ENCODE peak calls at places on chromosome 14, in nine cellular contexts. G is right lobe of liver; I is activated CD4-positive, alpha-beta T cell treated with anti-CD3 and anti-CD28 coated beads, Interleukin-2, amount 50 U/mL, for 48 hours; A is mesendoderm; E is HFF-Myc; X is GM04504; W is dorsolateral prefrontal cortex; M is globus pallidus; R is HEK293T. H is an unnamed sample.

GRCh38 chr14:105261781-105262180 is 13.4 kb downstream of the BTBD6 start:
- DNase-seq in G (no peak), I (no peak), A (no peak), E (no peak), X (no peak), W (no peak), M (no peak), R (no peak), H (no peak)

GRCh38 chr14:63544641-63545234 is 1.6 kb upstream of the PPP2R5E start:
- DNase-seq in G (no peak), I (no peak), A (no peak), E (no peak), X (no peak), W (no peak), M (peak; percentile 27), R (no peak), H (no peak)

GRCh38 chr14:105529506-105530445 is 3.4 kb downstream of the TMEM121 start:
- DNase-seq in G (no peak), I (peak; percentile 58), A (no peak), E (no peak), X (no peak), W (no peak), M (no peak), R (no peak), H (no peak)

GRCh38 chr14:100815478-100816285 is 10.2 kb upstream of the MEG3 start:
- DNase-seq in G (no peak), I (no peak), A (no peak), E (no peak), X (no peak), W (no peak), M (no peak), R (no peak), H (no peak)

GRCh38 chr14:26872510-26872909 is 274.7 kb upstream of the NOVA1 start:
- DNase-seq in G (no peak), I (no peak), A (no peak), E (no peak), X (no peak), W (no peak), M (peak; percentile 20), R (no peak), H (peak; percentile 63)

GRCh38 chr14:65229431-65230286 is 127.3 kb upstream of the MAX start:
- DNase-seq in G (peak; percentile 58), I (peak; percentile 56), A (peak; percentile 57), E (no peak), X (no peak), W (peak; percentile 41), M (peak; percentile 77), R (no peak), H (peak; percentile 52)

GRCh38 chr14:85444685-85445084 is 85.3 kb upstream of the FLRT2 start:
- DNase-seq in G (no peak), I (no peak), A (no peak), E (peak; percentile 33), X (no peak), W (no peak), M (peak; percentile 1), R (no peak), H (no peak)

GRCh38 chr14:92914087-92914656 is 8.8 kb upstream of the CHGA start:
- DNase-seq in G (no peak), I (peak; percentile 56), A (peak; percentile 68), E (no peak), X (peak; percentile 3), W (no peak), M (no peak), R (no peak), H (peak; percentile 75)

GRCh38 chr14:70448633-70449032 is 3.3 kb upstream of the ADAM21 start:
- DNase-seq in G (no peak), I (no peak), A (no peak), E (peak; percentile 39), X (peak; percentile 17), W (no peak), M (no peak), R (no peak), H (no peak)

GRCh38 chr14:98173291-98173690 is 1098.7 kb downstream of the BCL11B start:
- DNase-seq in G (no peak), I (peak; percentile 62), A (peak; percentile 17), E (no peak), X (no peak), W (no peak), M (no peak), R (no peak), H (no peak)

GRCh38 chr14:38098074-38098846 is 109.4 kb upstream of the SSTR1 start:
- DNase-seq in G (no peak), I (no peak), A (no peak), E (no peak), X (peak; percentile 74), W (no peak), M (no peak), R (no peak), H (no peak)

GRCh38 chr14:99688210-99688581 is 4.1 kb downstream of the CYP46A1 start:
- DNase-seq in G (no peak), I (no peak), A (no peak), E (no peak), X (no peak), W (no peak), M (no peak), R (no peak), H (peak; percentile 2)

GRCh38 chr14:75088566-75089373 is 19.3 kb downstream of the ZC2HC1C start:
- DNase-seq in G (no peak), I (peak; percentile 33), A (peak; percentile 73), E (peak; percentile 31), X (peak; percentile 29), W (no peak), M (peak; percentile 57), R (peak; percentile 59), H (peak; percentile 64)

GRCh38 chr14:100640481-100641273 is 53.5 kb upstream of the BEGAIN start:
- DNase-seq in G (no peak), I (peak; percentile 80), A (no peak), E (no peak), X (no peak), W (no peak), M (no peak), R (no peak), H (no peak)

GRCh38 chr14:55948399-55948798 is 169.8 kb upstream of the PELI2 start:
- DNase-seq in G (no peak), I (no peak), A (peak; percentile 67), E (no peak), X (no peak), W (no peak), M (no peak), R (no peak), H (no peak)

GRCh38 chr14:104443391-104444158 is 136.0 kb upstream of the C14orf180 start:
- DNase-seq in G (peak; percentile 39), I (no peak), A (peak; percentile 71), E (no peak), X (no peak), W (no peak), M (no peak), R (no peak), H (no peak)

GRCh38 chr14:96146131-96146771 is 58.4 kb upstream of the BDKRB2 start:
- DNase-seq in G (no peak), I (no peak), A (peak; percentile 37), E (no peak), X (peak; percentile 86), W (no peak), M (peak; percentile 88), R (no peak), H (no peak)

GRCh38 chr14:69008411-69008810 is 29.3 kb upstream of the ACTN1 start:
- DNase-seq in G (no peak), I (no peak), A (no peak), E (no peak), X (no peak), W (no peak), M (no peak), R (peak; percentile 25), H (no peak)

GRCh38 chr14:77593501-77593911 is 22.9 kb downstream of the SPTLC2 start:
- DNase-seq in G (no peak), I (no peak), A (no peak), E (no peak), X (no peak), W (no peak), M (no peak), R (no peak), H (no peak)

GRCh38 chr14:89573399-89573657 is 156.3 kb upstream of the FOXN3 start:
- DNase-seq in G (no peak), I (no peak), A (no peak), E (no peak), X (no peak), W (no peak), M (no peak), R (no peak), H (no peak)

GRCh38 chr14:70148911-70149675 is 39.7 kb downstream of the SLC8A3 start:
- DNase-seq in G (no peak), I (no peak), A (no peak), E (no peak), X (no peak), W (no peak), M (no peak), R (no peak), H (no peak)

GRCh38 chr14:105392161-105393090 is 5.9 kb upstream of the TEX22 start:
- DNase-seq in G (no peak), I (no peak), A (no peak), E (no peak), X (no peak), W (no peak), M (no peak), R (no peak), H (no peak)

GRCh38 chr14:91681116-91681515 is 50.8 kb downstream of the CATSPERB start:
- DNase-seq in G (no peak), I (no peak), A (no peak), E (no peak), X (no peak), W (no peak), M (no peak), R (no peak), H (no peak)

GRCh38 chr14:75457648-75458165 is 29.9 kb downstream of the JDP2 start:
- DNase-seq in G (no peak), I (no peak), A (no peak), E (no peak), X (no peak), W (no peak), M (no peak), R (no peak), H (no peak)

GRCh38 chr14:68939893-68940613 is 39.0 kb downstream of the ACTN1 start:
- DNase-seq in G (peak; percentile 84), I (no peak), A (peak; percentile 96), E (peak; percentile 69), X (peak; percentile 94), W (no peak), M (no peak), R (peak; percentile 67), H (peak; percentile 51)

GRCh38 chr14:100770605-100771120 is 44.0 kb downstream of the DLK1 start:
- DNase-seq in G (peak; percentile 39), I (no peak), A (no peak), E (no peak), X (no peak), W (no peak), M (no peak), R (no peak), H (no peak)

GRCh38 chr14:101064121-101064661 is 160.7 kb upstream of the RTL1 start:
- DNase-seq in G (peak; percentile 21), I (no peak), A (no peak), E (no peak), X (no peak), W (no peak), M (no peak), R (no peak), H (no peak)

GRCh38 chr14:24273422-24273998 is 2.1 kb upstream of the RABGGTA start:
- DNase-seq in G (no peak), I (no peak), A (peak; percentile 29), E (no peak), X (no peak), W (no peak), M (no peak), R (peak; percentile 22), H (no peak)

GRCh38 chr14:77409131-77409533 is 14.2 kb downstream of the NOXRED1 start:
- DNase-seq in G (no peak), I (no peak), A (peak; percentile 71), E (no peak), X (no peak), W (no peak), M (no peak), R (no peak), H (no peak)

GRCh38 chr14:55448146-55448614 is 7.8 kb upstream of the TBPL2 start:
- DNase-seq in G (no peak), I (peak; percentile 70), A (peak; percentile 39), E (peak; percentile 67), X (peak; percentile 90), W (no peak), M (no peak), R (peak; percentile 20), H (peak; percentile 41)

GRCh38 chr14:51236314-51236713 is 3.7 kb upstream of the TMX1 start:
- DNase-seq in G (no peak), I (no peak), A (peak; percentile 29), E (no peak), X (no peak), W (no peak), M (no peak), R (no peak), H (no peak)

H was measured in testis.